ENCODE peak calls at places on chromosomes 13 and 19, in eight cellular contexts. T, L, V, U, G, J, R and P are unnamed samples.

GRCh38 chr13:45292176-45292575 is 48.8 kb downstream of the TPT1 start:
- DNase-seq in T (no peak), L (peak), V (no peak), U (no peak), G (no peak), J (no peak), R (no peak), P (no peak)

GRCh38 chr19:40035996-40036395 is 20.0 kb downstream of the ZNF780B start:
- DNase-seq in T (no peak), L (peak), V (no peak), U (no peak), G (no peak), J (no peak), R (no peak), P (no peak)

GRCh38 chr13:66811445-66811844 is 418.7 kb downstream of the PCDH9 start:
- DNase-seq in T (no peak), L (no peak), V (no peak), U (no peak), G (no peak), J (no peak), R (no peak), P (no peak)

GRCh38 chr19:8453616-8454015 is 8.8 kb downstream of the HNRNPM start:
- DNase-seq in T (no peak), L (no peak), V (no peak), U (no peak), G (no peak), J (no peak), R (no peak), P (no peak)

GRCh38 chr13:114167885-114168284 is 11.2 kb upstream of the CFAP97D2 start:
- DNase-seq in T (no peak), L (no peak), V (no peak), U (no peak), G (no peak), J (no peak), R (no peak), P (no peak)

GRCh38 chr13:75724742-75725504 is 88.8 kb downstream of the LMO7 start:
- DNase-seq in T (no peak), L (no peak), V (no peak), U (no peak), G (no peak), J (peak), R (no peak), P (no peak)

GRCh38 chr13:46369506-46370268 is 17.4 kb downstream of the RUBCNL start:
- DNase-seq in T (no peak), L (no peak), V (no peak), U (no peak), G (no peak), J (no peak), R (no peak), P (no peak)

GRCh38 chr19:35853038-35853756 is 893 bp upstream of the NPHS1 start:
- DNase-seq in T (no peak), L (no peak), V (no peak), U (no peak), G (no peak), J (no peak), R (no peak), P (no peak)